ENCODE peak calls at places on chromosomes 3 and 15, in eight cellular contexts. H is stimulated activated CD8-positive, alpha-beta memory T cell treated with anti-CD3 and anti-CD28 coated beads, Interleukin-4, amount 100 ng/mL, for 24 hours; X is head of caudate nucleus; O is aorta; C is AG20443; Z is C1 segment of cervical spinal cord; N is NCI-H345; Q is COR-L47. Y is an unnamed sample.

GRCh38 chr3:101689291-101689690 is 2.8 kb upstream of the RPL24 start:
- DNase-seq in H (no peak), X (no peak), O (no peak), C (no peak), Z (no peak), N (no peak), Q (no peak), Y (no peak)

GRCh38 chr3:11995061-11995460 is 9.1 kb upstream of the SYN2 start:
- DNase-seq in H (no peak), X (no peak), O (no peak), C (no peak), Z (no peak), N (peak; percentile 89), Q (peak; percentile 57), Y (no peak)

GRCh38 chr3:124079912-124080276 is 88.0 kb upstream of the ROPN1 start:
- DNase-seq in H (no peak), X (no peak), O (no peak), C (no peak), Z (no peak), N (no peak), Q (no peak), Y (no peak)

GRCh38 chr3:197501879-197502620 is 53.7 kb downstream of the BDH1 start:
- DNase-seq in H (no peak), X (peak; percentile 49), O (peak; percentile 76), C (peak; percentile 78), Z (peak; percentile 31), N (no peak), Q (no peak), Y (peak; percentile 60)

GRCh38 chr15:40891810-40892448 is 2.3 kb upstream of the VPS18 start:
- DNase-seq in H (no peak), X (no peak), O (peak; percentile 50), C (peak; percentile 51), Z (no peak), N (peak; percentile 43), Q (peak; percentile 72), Y (peak; percentile 42)

GRCh38 chr3:123371859-123372767 is 76.8 kb downstream of the ADCY5 start:
- DNase-seq in H (no peak), X (no peak), O (no peak), C (no peak), Z (no peak), N (no peak), Q (no peak), Y (no peak)

GRCh38 chr3:58630081-58630709 is 36.4 kb downstream of the FAM3D start:
- DNase-seq in H (peak; percentile 31), X (peak; percentile 42), O (peak; percentile 62), C (peak; percentile 76), Z (peak; percentile 37), N (peak; percentile 49), Q (peak; percentile 51), Y (peak; percentile 70)

GRCh38 chr3:85081191-85081895 is 122.6 kb downstream of the CADM2 start:
- DNase-seq in H (no peak), X (peak; percentile 29), O (no peak), C (no peak), Z (no peak), N (no peak), Q (peak; percentile 3), Y (no peak)

GRCh38 chr3:194640829-194641228 is 7.6 kb upstream of the TMEM44 start:
- DNase-seq in H (peak; percentile 20), X (no peak), O (no peak), C (no peak), Z (no peak), N (no peak), Q (no peak), Y (no peak)

GRCh38 chr3:13702226-13702820 is 153.4 kb downstream of the FBLN2 start:
- DNase-seq in H (no peak), X (no peak), O (peak; percentile 13), C (no peak), Z (no peak), N (no peak), Q (no peak), Y (peak; percentile 3)

GRCh38 chr3:4979401-4980228 is at the start of gene BHLHE40:
- DNase-seq in H (no peak), X (no peak), O (no peak), C (no peak), Z (no peak), N (no peak), Q (no peak), Y (no peak)

Y was measured in posterior cingulate gyrus.